ENCODE peak calls at places on chromosomes 12 and 14, in nine cellular contexts. One of them, this sample, is unnamed.

GRCh38 chr14:76924363-76925151 is 98.3 kb downstream of the LRRC74A start:
- DNase-seq in AG10803: no peak
- DNase-seq in GM12865: peak
- DNase-seq in fibroblast of pulmonary artery: no peak
- DNase-seq in Peyer's patch: no peak
- DNase-seq in upper lobe of right lung: no peak
- DNase-seq in BJ: no peak
- DNase-seq in psoas muscle: no peak
- DNase-seq in epithelial cell of esophagus: no peak
- DNase-seq in this sample: peak

GRCh38 chr12:92927436-92928116 is 1.5 kb downstream of the EEA1 start:
- DNase-seq in AG10803: peak
- DNase-seq in epithelial cell of esophagus: peak
- DNase-seq in psoas muscle: no peak
- DNase-seq in GM12865: peak
- DNase-seq in upper lobe of right lung: no peak
- DNase-seq in BJ: no peak
- DNase-seq in fibroblast of pulmonary artery: peak
- DNase-seq in Peyer's patch: no peak
- DNase-seq in this sample: peak

GRCh38 chr14:51715250-51715649 is 63.5 kb downstream of the FRMD6 start:
- DNase-seq in epithelial cell of esophagus: no peak
- DNase-seq in Peyer's patch: no peak
- DNase-seq in upper lobe of right lung: no peak
- DNase-seq in AG10803: no peak
- DNase-seq in BJ: no peak
- DNase-seq in GM12865: no peak
- DNase-seq in psoas muscle: no peak
- DNase-seq in fibroblast of pulmonary artery: no peak
- DNase-seq in this sample: no peak

GRCh38 chr12:14656846-14657245 is 39.6 kb downstream of the GUCY2C start:
- DNase-seq in epithelial cell of esophagus: no peak
- DNase-seq in BJ: no peak
- DNase-seq in psoas muscle: no peak
- DNase-seq in fibroblast of pulmonary artery: no peak
- DNase-seq in upper lobe of right lung: no peak
- DNase-seq in GM12865: no peak
- DNase-seq in AG10803: no peak
- DNase-seq in Peyer's patch: no peak
- DNase-seq in this sample: no peak

GRCh38 chr14:68523326-68523610 is 269.6 kb downstream of the ZFP36L1 start:
- DNase-seq in GM12865: no peak
- DNase-seq in upper lobe of right lung: no peak
- DNase-seq in AG10803: no peak
- DNase-seq in epithelial cell of esophagus: no peak
- DNase-seq in psoas muscle: no peak
- DNase-seq in fibroblast of pulmonary artery: no peak
- DNase-seq in Peyer's patch: no peak
- DNase-seq in BJ: no peak
- DNase-seq in this sample: no peak

GRCh38 chr14:101250336-101250947 is 310.9 kb upstream of the DIO3 start:
- DNase-seq in upper lobe of right lung: no peak
- DNase-seq in fibroblast of pulmonary artery: no peak
- DNase-seq in psoas muscle: peak
- DNase-seq in epithelial cell of esophagus: no peak
- DNase-seq in Peyer's patch: peak
- DNase-seq in AG10803: no peak
- DNase-seq in BJ: no peak
- DNase-seq in GM12865: no peak
- DNase-seq in this sample: no peak

GRCh38 chr14:36835145-36835544 is 173.5 kb downstream of the PAX9 start:
- DNase-seq in GM12865: no peak
- DNase-seq in psoas muscle: no peak
- DNase-seq in epithelial cell of esophagus: no peak
- DNase-seq in Peyer's patch: no peak
- DNase-seq in upper lobe of right lung: no peak
- DNase-seq in AG10803: no peak
- DNase-seq in fibroblast of pulmonary artery: no peak
- DNase-seq in BJ: no peak
- DNase-seq in this sample: no peak

GRCh38 chr12:42705863-42706262 is 116.3 kb upstream of the PRICKLE1 start:
- DNase-seq in upper lobe of right lung: no peak
- DNase-seq in GM12865: no peak
- DNase-seq in fibroblast of pulmonary artery: peak
- DNase-seq in psoas muscle: peak
- DNase-seq in Peyer's patch: peak
- DNase-seq in BJ: peak
- DNase-seq in epithelial cell of esophagus: peak
- DNase-seq in AG10803: peak
- DNase-seq in this sample: peak

GRCh38 chr12:30753233-30753632 is 1.5 kb downstream of the CAPRIN2 start:
- DNase-seq in fibroblast of pulmonary artery: peak
- DNase-seq in GM12865: peak
- DNase-seq in Peyer's patch: no peak
- DNase-seq in upper lobe of right lung: no peak
- DNase-seq in AG10803: peak
- DNase-seq in BJ: no peak
- DNase-seq in psoas muscle: no peak
- DNase-seq in epithelial cell of esophagus: peak
- DNase-seq in this sample: peak

GRCh38 chr14:66709292-66709691 is 201.3 kb downstream of the GPHN start:
- DNase-seq in GM12865: no peak
- DNase-seq in upper lobe of right lung: no peak
- DNase-seq in BJ: no peak
- DNase-seq in AG10803: peak
- DNase-seq in Peyer's patch: no peak
- DNase-seq in epithelial cell of esophagus: peak
- DNase-seq in psoas muscle: no peak
- DNase-seq in fibroblast of pulmonary artery: peak
- DNase-seq in this sample: peak

GRCh38 chr14:104732355-104732804 is 8.4 kb downstream of the ADSS1 start:
- DNase-seq in AG10803: no peak
- DNase-seq in psoas muscle: peak
- DNase-seq in fibroblast of pulmonary artery: no peak
- DNase-seq in GM12865: no peak
- DNase-seq in Peyer's patch: peak
- DNase-seq in upper lobe of right lung: peak
- DNase-seq in epithelial cell of esophagus: peak
- DNase-seq in BJ: no peak
- DNase-seq in this sample: no peak

GRCh38 chr12:32000373-32001005 is 41.3 kb downstream of the RESF1 start:
- DNase-seq in upper lobe of right lung: no peak
- DNase-seq in psoas muscle: no peak
- DNase-seq in BJ: no peak
- DNase-seq in AG10803: no peak
- DNase-seq in GM12865: no peak
- DNase-seq in fibroblast of pulmonary artery: no peak
- DNase-seq in Peyer's patch: no peak
- DNase-seq in epithelial cell of esophagus: no peak
- DNase-seq in this sample: no peak
- TF ChIP-seq CTCF in upper lobe of right lung: no peak
- TF ChIP-seq CTCF in psoas muscle: no peak
- TF ChIP-seq CTCF in BJ: no peak
- TF ChIP-seq CTCF in AG10803: no peak
- TF ChIP-seq CTCF in GM12865: no peak
- TF ChIP-seq CTCF in fibroblast of pulmonary artery: no peak
- TF ChIP-seq CTCF in Peyer's patch: no peak
- TF ChIP-seq CTCF in epithelial cell of esophagus: no peak
- TF ChIP-seq CTCF in this sample: no peak

GRCh38 chr12:129772463-129773169 is 131.2 kb downstream of the TMEM132D start:
- DNase-seq in psoas muscle: no peak
- DNase-seq in epithelial cell of esophagus: no peak
- DNase-seq in Peyer's patch: no peak
- DNase-seq in fibroblast of pulmonary artery: peak
- DNase-seq in AG10803: no peak
- DNase-seq in GM12865: no peak
- DNase-seq in upper lobe of right lung: no peak
- DNase-seq in BJ: no peak
- DNase-seq in this sample: peak

GRCh38 chr12:129771238-129771637 is 132.6 kb downstream of the TMEM132D start:
- DNase-seq in BJ: no peak
- DNase-seq in fibroblast of pulmonary artery: no peak
- DNase-seq in GM12865: no peak
- DNase-seq in upper lobe of right lung: no peak
- DNase-seq in AG10803: no peak
- DNase-seq in Peyer's patch: no peak
- DNase-seq in psoas muscle: no peak
- DNase-seq in epithelial cell of esophagus: no peak
- DNase-seq in this sample: no peak

GRCh38 chr12:129773170-129773493 is 130.7 kb downstream of the TMEM132D start:
- DNase-seq in psoas muscle: no peak
- DNase-seq in fibroblast of pulmonary artery: no peak
- DNase-seq in BJ: no peak
- DNase-seq in GM12865: no peak
- DNase-seq in AG10803: no peak
- DNase-seq in Peyer's patch: no peak
- DNase-seq in epithelial cell of esophagus: no peak
- DNase-seq in upper lobe of right lung: no peak
- DNase-seq in this sample: no peak

DNA sequence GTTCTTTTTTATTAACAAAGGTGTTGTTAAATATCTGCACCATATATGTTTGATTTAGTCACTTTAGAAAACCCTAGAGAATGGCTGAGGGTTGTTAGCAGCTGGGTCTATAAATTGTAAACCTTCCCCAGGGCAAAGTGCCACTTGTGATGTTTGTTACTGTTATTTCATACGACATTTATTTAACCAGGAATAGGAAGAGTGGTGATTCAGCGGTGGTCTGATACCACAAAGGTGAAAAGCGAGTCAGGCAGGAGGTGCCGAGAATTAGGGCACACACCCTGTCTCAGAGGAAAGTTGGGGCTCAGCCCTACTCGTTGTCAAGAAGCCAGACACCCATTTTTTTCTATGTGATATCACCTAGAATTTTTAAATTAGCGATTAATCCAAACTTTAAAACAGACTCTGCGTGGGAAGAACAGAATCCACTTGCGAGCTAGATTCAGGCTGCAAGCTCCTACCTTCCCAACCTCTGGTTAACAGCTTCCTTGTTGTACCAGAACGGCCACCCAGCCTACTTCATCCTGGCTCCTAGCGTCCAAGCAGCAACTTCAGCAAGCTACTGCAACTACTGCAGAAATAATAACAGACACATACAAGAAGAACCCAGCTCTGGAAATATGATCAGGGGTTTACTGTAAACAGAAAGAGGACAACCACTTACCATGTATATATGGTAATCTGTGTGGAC is 126.7 kb downstream of the TMEM132D start:
- DNase-seq in Peyer's patch: no peak
- DNase-seq in upper lobe of right lung: no peak
- DNase-seq in AG10803: no peak
- DNase-seq in GM12865: no peak
- DNase-seq in BJ: no peak
- DNase-seq in fibroblast of pulmonary artery: no peak
- DNase-seq in epithelial cell of esophagus: no peak
- DNase-seq in psoas muscle: no peak
- DNase-seq in this sample: peak
- H3K4me3 ChIP-seq in Peyer's patch: no peak
- H3K4me3 ChIP-seq in upper lobe of right lung: no peak
- H3K4me3 ChIP-seq in AG10803: no peak
- H3K4me3 ChIP-seq in GM12865: no peak
- H3K4me3 ChIP-seq in BJ: no peak
- H3K4me3 ChIP-seq in fibroblast of pulmonary artery: no peak
- H3K4me3 ChIP-seq in epithelial cell of esophagus: no peak
- H3K4me3 ChIP-seq in psoas muscle: no peak
- H3K4me3 ChIP-seq in this sample: no peak

GRCh38 chr14:26905219-26905618 is 307.4 kb upstream of the NOVA1 start:
- DNase-seq in GM12865: no peak
- DNase-seq in Peyer's patch: no peak
- DNase-seq in BJ: no peak
- DNase-seq in psoas muscle: no peak
- DNase-seq in AG10803: no peak
- DNase-seq in epithelial cell of esophagus: no peak
- DNase-seq in upper lobe of right lung: no peak
- DNase-seq in fibroblast of pulmonary artery: no peak
- DNase-seq in this sample: no peak
- TF ChIP-seq CTCF in GM12865: no peak
- TF ChIP-seq CTCF in Peyer's patch: no peak
- TF ChIP-seq CTCF in BJ: no peak
- TF ChIP-seq CTCF in psoas muscle: no peak
- TF ChIP-seq CTCF in AG10803: no peak
- TF ChIP-seq CTCF in epithelial cell of esophagus: no peak
- TF ChIP-seq CTCF in upper lobe of right lung: no peak
- TF ChIP-seq CTCF in fibroblast of pulmonary artery: no peak
- TF ChIP-seq CTCF in this sample: no peak

DNA sequence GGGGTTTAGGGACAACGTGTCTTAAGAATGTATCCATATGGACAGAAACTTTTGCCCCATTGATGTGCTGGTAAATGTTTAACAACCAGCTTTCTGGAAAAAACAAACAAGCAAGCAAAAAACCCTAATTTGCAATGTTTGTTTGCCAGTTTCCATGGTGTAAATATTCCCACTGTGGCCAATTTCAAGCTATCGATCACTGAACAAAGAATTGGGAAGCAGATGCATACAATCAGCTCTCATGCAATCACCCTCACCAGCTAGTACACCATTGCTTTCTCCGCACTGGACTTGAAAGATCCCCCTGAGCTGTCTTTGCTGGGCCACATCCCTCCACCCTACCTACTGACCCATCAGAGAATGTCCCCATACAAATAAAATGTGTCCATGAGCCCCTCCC is 40.6 kb downstream of the CCDC60 start:
- DNase-seq in Peyer's patch: no peak
- DNase-seq in BJ: no peak
- DNase-seq in fibroblast of pulmonary artery: no peak
- DNase-seq in GM12865: no peak
- DNase-seq in epithelial cell of esophagus: no peak
- DNase-seq in AG10803: no peak
- DNase-seq in psoas muscle: no peak
- DNase-seq in upper lobe of right lung: no peak
- DNase-seq in this sample: no peak
- H3K4me3 ChIP-seq in Peyer's patch: no peak
- H3K4me3 ChIP-seq in BJ: no peak
- H3K4me3 ChIP-seq in fibroblast of pulmonary artery: no peak
- H3K4me3 ChIP-seq in GM12865: no peak
- H3K4me3 ChIP-seq in epithelial cell of esophagus: no peak
- H3K4me3 ChIP-seq in AG10803: no peak
- H3K4me3 ChIP-seq in psoas muscle: no peak
- H3K4me3 ChIP-seq in upper lobe of right lung: no peak
- H3K4me3 ChIP-seq in this sample: no peak

DNA sequence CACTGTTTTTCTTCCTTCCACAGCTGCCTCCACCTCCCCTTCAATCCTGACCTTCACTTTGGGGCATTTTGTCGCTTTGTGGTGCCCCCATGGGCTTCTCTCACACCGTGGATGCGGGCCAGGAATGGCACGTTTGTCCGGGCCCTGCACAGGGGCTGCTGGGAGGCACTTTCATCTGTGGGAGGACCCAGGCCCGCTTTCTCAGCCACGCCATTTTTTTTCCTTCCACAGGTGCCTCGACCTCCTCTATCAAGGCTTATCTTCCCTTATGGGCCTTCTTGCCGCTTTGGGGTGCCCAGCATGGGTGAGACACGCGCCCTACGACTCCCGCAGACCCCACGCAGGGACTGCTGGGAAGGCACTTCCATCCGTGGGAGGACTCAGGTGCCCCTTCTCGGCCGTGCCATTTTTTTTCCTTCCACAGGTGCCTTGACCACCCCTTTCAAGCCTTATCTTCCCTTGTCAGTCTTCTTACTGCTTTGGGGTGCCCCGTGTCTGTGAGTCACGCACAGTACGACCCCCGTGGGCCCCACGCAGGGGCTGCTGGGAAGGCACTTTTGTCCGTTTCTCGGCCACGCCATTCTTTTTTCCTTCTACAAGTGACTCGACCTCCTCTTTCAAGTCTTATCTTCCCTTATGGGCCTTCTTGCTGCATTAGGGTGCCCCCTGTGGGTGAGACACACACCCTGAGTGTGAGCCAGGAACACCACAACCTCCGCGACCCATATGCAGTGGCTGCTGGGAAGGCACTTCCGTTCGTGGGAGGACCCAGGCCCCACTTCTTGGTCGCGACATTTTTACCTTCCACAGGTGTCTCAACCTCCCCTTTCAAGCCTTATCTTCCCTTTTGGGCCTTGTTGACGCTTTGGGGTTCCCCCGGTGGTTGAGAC is 270.7 kb downstream of the ALG10 start:
- DNase-seq in epithelial cell of esophagus: no peak
- DNase-seq in fibroblast of pulmonary artery: no peak
- DNase-seq in upper lobe of right lung: peak
- DNase-seq in AG10803: no peak
- DNase-seq in BJ: no peak
- DNase-seq in Peyer's patch: peak
- DNase-seq in psoas muscle: peak
- DNase-seq in GM12865: no peak
- DNase-seq in this sample: no peak
- TF ChIP-seq CTCF in epithelial cell of esophagus: no peak
- TF ChIP-seq CTCF in fibroblast of pulmonary artery: no peak
- TF ChIP-seq CTCF in upper lobe of right lung: no peak
- TF ChIP-seq CTCF in AG10803: no peak
- TF ChIP-seq CTCF in BJ: no peak
- TF ChIP-seq CTCF in Peyer's patch: no peak
- TF ChIP-seq CTCF in psoas muscle: no peak
- TF ChIP-seq CTCF in GM12865: no peak
- TF ChIP-seq CTCF in this sample: no peak